ENCODE peak calls at places on chromosomes 5 and 9, in six cellular contexts. One of them, this sample, is unnamed.

GRCh38 chr9:121840838-121841760 is 189.7 kb downstream of the DAB2IP start:
- DNase-seq in mammary epithelial cell: no peak
- DNase-seq in lower lobe of right lung: no peak
- DNase-seq in stomach: peak; percentile 11
- DNase-seq in heart right ventricle: no peak
- DNase-seq in WERI-Rb-1: no peak
- DNase-seq in this sample: no peak

GRCh38 chr5:94545870-94546625 is 72.4 kb downstream of the KIAA0825 start:
- DNase-seq in mammary epithelial cell: no peak
- DNase-seq in stomach: no peak
- DNase-seq in heart right ventricle: no peak
- DNase-seq in lower lobe of right lung: peak; percentile 52
- DNase-seq in WERI-Rb-1: no peak
- DNase-seq in this sample: no peak

GRCh38 chr5:37005946-37006540 is 129.5 kb downstream of the NIPBL start:
- DNase-seq in heart right ventricle: no peak
- DNase-seq in stomach: no peak
- DNase-seq in mammary epithelial cell: peak; percentile 20
- DNase-seq in WERI-Rb-1: no peak
- DNase-seq in lower lobe of right lung: no peak
- DNase-seq in this sample: peak; percentile 13

GRCh38 chr9:79662553-79662956 is 90.8 kb downstream of the TLE4 start:
- DNase-seq in stomach: no peak
- DNase-seq in WERI-Rb-1: peak; percentile 25
- DNase-seq in mammary epithelial cell: no peak
- DNase-seq in lower lobe of right lung: no peak
- DNase-seq in heart right ventricle: no peak
- DNase-seq in this sample: no peak

GRCh38 chr5:88691945-88692868 is 190.8 kb downstream of the MEF2C start:
- DNase-seq in mammary epithelial cell: no peak
- DNase-seq in heart right ventricle: no peak
- DNase-seq in lower lobe of right lung: no peak
- DNase-seq in WERI-Rb-1: no peak
- DNase-seq in stomach: no peak
- DNase-seq in this sample: no peak

GRCh38 chr9:96553070-96553469 is 66.6 kb downstream of the CDC14B start:
- DNase-seq in lower lobe of right lung: no peak
- DNase-seq in heart right ventricle: no peak
- DNase-seq in stomach: no peak
- DNase-seq in mammary epithelial cell: peak; percentile 73
- DNase-seq in WERI-Rb-1: no peak
- DNase-seq in this sample: peak; percentile 38

GRCh38 chr9:12753931-12754330 is 20.9 kb upstream of the LURAP1L start:
- DNase-seq in lower lobe of right lung: no peak
- DNase-seq in stomach: no peak
- DNase-seq in WERI-Rb-1: no peak
- DNase-seq in heart right ventricle: no peak
- DNase-seq in mammary epithelial cell: no peak
- DNase-seq in this sample: no peak

GRCh38 chr5:60435808-60436207 is 264.2 kb downstream of the DEPDC1B start:
- DNase-seq in heart right ventricle: no peak
- DNase-seq in mammary epithelial cell: no peak
- DNase-seq in lower lobe of right lung: no peak
- DNase-seq in stomach: no peak
- DNase-seq in WERI-Rb-1: no peak
- DNase-seq in this sample: no peak

GRCh38 chr5:67003906-67004729 is 192.5 kb downstream of the CD180 start:
- DNase-seq in WERI-Rb-1: peak; percentile 86
- DNase-seq in stomach: peak; percentile 88
- DNase-seq in heart right ventricle: peak; percentile 80
- DNase-seq in mammary epithelial cell: peak; percentile 97
- DNase-seq in lower lobe of right lung: peak; percentile 81
- DNase-seq in this sample: peak; percentile 97

GRCh38 chr9:77488439-77489126 is 159.5 kb downstream of the GNA14 start:
- DNase-seq in WERI-Rb-1: no peak
- DNase-seq in mammary epithelial cell: no peak
- DNase-seq in stomach: no peak
- DNase-seq in lower lobe of right lung: no peak
- DNase-seq in heart right ventricle: no peak
- DNase-seq in this sample: peak; percentile 30

GRCh38 chr5:175821790-175822211 is 49.6 kb upstream of the CPLX2 start:
- DNase-seq in stomach: no peak
- DNase-seq in heart right ventricle: no peak
- DNase-seq in WERI-Rb-1: no peak
- DNase-seq in mammary epithelial cell: peak; percentile 41
- DNase-seq in lower lobe of right lung: no peak
- DNase-seq in this sample: peak; percentile 81

GRCh38 chr5:90528704-90529233 is 615 bp downstream of the LYSMD3 start:
- DNase-seq in heart right ventricle: no peak
- DNase-seq in lower lobe of right lung: no peak
- DNase-seq in WERI-Rb-1: no peak
- DNase-seq in stomach: no peak
- DNase-seq in mammary epithelial cell: peak; percentile 21
- DNase-seq in this sample: no peak

GRCh38 chr5:124979174-124979573 is 232.7 kb upstream of the ZNF608 start:
- DNase-seq in mammary epithelial cell: no peak
- DNase-seq in lower lobe of right lung: no peak
- DNase-seq in heart right ventricle: no peak
- DNase-seq in WERI-Rb-1: no peak
- DNase-seq in stomach: no peak
- DNase-seq in this sample: no peak

GRCh38 chr5:77751328-77752023 is 24.7 kb downstream of the TBCA start:
- DNase-seq in lower lobe of right lung: no peak
- DNase-seq in mammary epithelial cell: no peak
- DNase-seq in WERI-Rb-1: no peak
- DNase-seq in stomach: no peak
- DNase-seq in heart right ventricle: no peak
- DNase-seq in this sample: no peak

GRCh38 chr5:126694403-126694802 is 82.5 kb upstream of the LMNB1 start:
- DNase-seq in heart right ventricle: no peak
- DNase-seq in mammary epithelial cell: no peak
- DNase-seq in stomach: no peak
- DNase-seq in WERI-Rb-1: no peak
- DNase-seq in lower lobe of right lung: no peak
- DNase-seq in this sample: no peak

GRCh38 chr5:149719666-149720065 is 10.4 kb upstream of the PPARGC1B start:
- DNase-seq in lower lobe of right lung: no peak
- DNase-seq in mammary epithelial cell: peak; percentile 82
- DNase-seq in stomach: peak; percentile 81
- DNase-seq in WERI-Rb-1: no peak
- DNase-seq in heart right ventricle: no peak
- DNase-seq in this sample: peak; percentile 77

DNA sequence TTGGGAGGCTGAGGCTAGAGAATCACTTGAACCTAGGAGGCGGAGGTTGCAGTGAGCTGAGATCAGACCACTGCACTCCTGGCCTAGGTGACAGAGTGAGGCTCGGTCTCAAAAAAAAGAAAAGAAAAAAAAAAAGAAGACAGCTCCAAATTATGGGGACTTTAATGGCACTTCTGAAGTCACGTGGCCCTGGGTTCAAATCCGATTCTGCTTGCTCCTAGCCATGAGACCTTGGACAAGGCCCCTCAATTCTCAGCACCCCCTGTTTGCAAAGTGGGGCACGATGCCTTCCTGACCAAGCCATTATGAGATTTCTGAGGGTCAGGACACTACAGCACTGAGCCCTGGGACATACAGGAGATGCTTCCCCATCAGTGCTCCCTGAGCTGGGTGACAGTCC is 1.1 kb upstream of the ENG start:
- DNase-seq in stomach: no peak
- DNase-seq in mammary epithelial cell: no peak
- DNase-seq in heart right ventricle: no peak
- DNase-seq in lower lobe of right lung: no peak
- DNase-seq in WERI-Rb-1: no peak
- DNase-seq in this sample: no peak
- H3K27ac ChIP-seq in stomach: peak overlapping the region; percentile 85
- H3K27ac ChIP-seq in mammary epithelial cell: no peak overlapping the region
- H3K27ac ChIP-seq in heart right ventricle: peak overlapping the region; percentile 95
- H3K27ac ChIP-seq in lower lobe of right lung: peak overlapping the region; percentile 88
- H3K27ac ChIP-seq in WERI-Rb-1: peak overlapping the region; percentile 81
- H3K27ac ChIP-seq in this sample: peak overlapping the region; percentile 71

DNA sequence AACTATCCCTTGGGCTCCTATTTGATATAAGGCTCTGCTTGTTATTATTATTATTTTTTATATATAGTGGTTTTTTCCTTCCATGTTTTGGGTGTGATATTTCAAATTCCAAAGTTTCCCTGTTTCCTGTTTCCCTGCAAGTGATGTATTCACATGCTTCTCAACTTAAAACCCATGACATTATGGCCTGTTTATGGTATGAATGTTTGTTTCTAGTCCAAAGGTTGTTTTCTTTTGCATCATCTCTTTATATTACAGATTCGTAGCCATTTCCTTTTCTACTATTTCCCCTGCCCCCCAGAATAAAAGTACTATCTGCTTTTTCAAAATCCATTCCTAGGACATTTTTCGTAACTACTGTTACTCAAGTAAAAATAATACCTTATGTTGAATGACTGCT is 7.5 kb downstream of the SEMA6A start:
- DNase-seq in WERI-Rb-1: no peak
- DNase-seq in mammary epithelial cell: no peak
- DNase-seq in stomach: no peak
- DNase-seq in lower lobe of right lung: no peak
- DNase-seq in heart right ventricle: no peak
- DNase-seq in this sample: no peak
- TF ChIP-seq CTCF in WERI-Rb-1: no peak
- TF ChIP-seq CTCF in mammary epithelial cell: no peak
- TF ChIP-seq CTCF in stomach: no peak
- TF ChIP-seq CTCF in lower lobe of right lung: no peak
- TF ChIP-seq CTCF in heart right ventricle: no peak
- TF ChIP-seq CTCF in this sample: no peak

GRCh38 chr9:92298036-92298435 is 4.5 kb upstream of the IARS1 start:
- DNase-seq in stomach: no peak
- DNase-seq in WERI-Rb-1: no peak
- DNase-seq in lower lobe of right lung: no peak
- DNase-seq in heart right ventricle: no peak
- DNase-seq in mammary epithelial cell: no peak
- DNase-seq in this sample: no peak
- H3K27ac ChIP-seq in stomach: no peak overlapping the region
- H3K27ac ChIP-seq in WERI-Rb-1: no peak overlapping the region
- H3K27ac ChIP-seq in lower lobe of right lung: no peak overlapping the region
- H3K27ac ChIP-seq in heart right ventricle: no peak overlapping the region
- H3K27ac ChIP-seq in mammary epithelial cell: no peak overlapping the region
- H3K27ac ChIP-seq in this sample: no peak overlapping the region

DNA sequence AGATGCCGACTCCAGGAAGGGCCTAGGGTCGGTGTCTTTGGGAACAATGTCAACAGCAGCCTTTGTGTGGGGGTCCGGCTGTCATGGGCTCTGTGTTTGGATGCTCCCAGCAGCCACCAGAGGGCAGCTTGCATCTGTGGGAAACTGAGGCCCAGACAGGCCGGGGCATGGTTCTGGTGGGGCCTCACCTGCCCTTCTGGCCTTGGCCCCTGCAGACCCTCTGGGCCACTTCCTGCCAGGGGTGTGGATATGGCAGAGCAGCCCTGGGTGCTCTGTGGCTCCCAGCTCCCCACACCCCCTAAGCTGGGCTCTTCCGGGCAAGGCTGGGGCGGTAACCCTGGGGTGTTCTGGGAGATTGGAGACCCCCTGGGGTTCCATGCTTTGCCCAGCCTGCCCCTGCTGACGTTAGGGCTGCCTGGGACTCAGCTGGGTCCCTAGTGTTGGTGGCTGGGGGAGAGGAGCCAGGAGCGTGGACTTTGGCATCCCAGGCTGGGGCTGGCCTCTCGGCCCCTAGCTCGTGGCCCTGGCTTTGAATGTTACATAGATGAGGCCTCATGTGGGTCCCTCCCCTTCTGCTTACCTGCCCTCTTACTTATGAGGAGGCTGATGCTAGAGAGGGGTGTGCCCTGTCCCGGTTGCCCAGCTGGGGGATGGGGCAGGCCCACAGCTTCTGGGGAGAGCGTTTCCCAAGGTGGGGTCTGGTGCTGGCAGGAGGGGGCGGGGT is 38.3 kb downstream of the RXRA start:
- DNase-seq in heart right ventricle: no peak
- DNase-seq in stomach: no peak
- DNase-seq in lower lobe of right lung: no peak
- DNase-seq in mammary epithelial cell: no peak
- DNase-seq in WERI-Rb-1: no peak
- DNase-seq in this sample: no peak
- TF ChIP-seq CTCF in heart right ventricle: no peak
- TF ChIP-seq CTCF in stomach: no peak
- TF ChIP-seq CTCF in lower lobe of right lung: no peak
- TF ChIP-seq CTCF in mammary epithelial cell: no peak
- TF ChIP-seq CTCF in WERI-Rb-1: peak; percentile 31
- TF ChIP-seq CTCF in this sample: peak; percentile 27

DNA sequence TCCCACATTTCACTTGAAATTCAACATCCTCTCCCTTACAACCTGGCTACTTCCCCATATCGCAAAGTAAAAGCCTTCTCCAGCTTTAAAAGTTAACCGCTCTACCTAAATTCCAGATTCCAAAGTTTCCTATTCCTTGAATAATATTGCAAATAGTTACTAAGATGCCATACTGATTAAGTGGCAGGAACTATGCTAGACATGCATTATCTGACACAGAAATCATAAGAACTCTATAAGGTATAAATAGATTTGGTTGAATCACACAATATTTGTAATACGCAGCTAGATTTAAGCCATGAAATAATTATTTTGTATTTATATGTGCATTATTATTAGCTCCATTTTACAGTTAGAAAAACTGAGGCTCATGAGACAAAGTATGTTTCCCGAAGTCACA is 92.8 kb downstream of the NFIB start:
- DNase-seq in WERI-Rb-1: no peak
- DNase-seq in lower lobe of right lung: no peak
- DNase-seq in heart right ventricle: no peak
- DNase-seq in mammary epithelial cell: no peak
- DNase-seq in stomach: no peak
- DNase-seq in this sample: no peak
- H3K27ac ChIP-seq in WERI-Rb-1: no peak overlapping the region
- H3K27ac ChIP-seq in lower lobe of right lung: no peak overlapping the region
- H3K27ac ChIP-seq in heart right ventricle: no peak overlapping the region
- H3K27ac ChIP-seq in mammary epithelial cell: no peak overlapping the region
- H3K27ac ChIP-seq in stomach: peak overlapping the region; percentile 65
- H3K27ac ChIP-seq in this sample: no peak overlapping the region